ENCODE peak calls at places on chromosomes 3 and 15, in four cellular contexts. Y is Karpas-422, J is MM.1S, K is PC-3. T is an unnamed sample. For H3K9me2, the result is how much of the 10 kb centered on the place peaks cover.

GRCh38 chr3:31789429-31789828 is 191.6 kb downstream of the OSBPL10 start:
- DNase-seq in K (no peak), J (no peak), Y (no peak), T (no peak)

GRCh38 chr3:155495387-155495786 is 201.9 kb upstream of the STRIT1 start:
- DNase-seq in K (no peak), J (no peak), Y (no peak), T (no peak)

GRCh38 chr15:92343869-92344643 is 49.6 kb upstream of the ST8SIA2 start:
- DNase-seq in J (no peak), Y (no peak), K (no peak), T (peak)

GRCh38 chr3:146250449-146251382 is at the start of gene PLSCR4:
- DNase-seq in J (peak), K (peak), Y (no peak), T (peak)

GRCh38 chr15:80121546-80121945 is 31.3 kb upstream of the FAH start:
- DNase-seq in J (no peak), Y (peak), K (peak), T (no peak)

GRCh38 chr3:60841355-60841754 is 409.9 kb downstream of the FHIT start:
- DNase-seq in J (no peak), Y (no peak), K (peak), T (no peak)

GRCh38 chr3:176623751-176624150 is 573.5 kb downstream of the TBL1XR1 start:
- DNase-seq in J (no peak), Y (no peak), K (no peak), T (no peak)

GRCh38 chr3:60931452-60931851 is 319.8 kb downstream of the FHIT start:
- DNase-seq in Y (no peak), K (no peak), J (no peak), T (no peak)

GRCh38 chr3:1404270-1404669 is 311.4 kb downstream of the CNTN6 start:
- DNase-seq in Y (no peak), J (no peak), K (no peak), T (peak)

GRCh38 chr3:129593595-129594339 is 12.7 kb downstream of the PLXND1 start:
- DNase-seq in Y (no peak), J (peak), K (no peak), T (peak)

GRCh38 chr3:128486692-128487537 is 6.1 kb downstream of the GATA2 start:
- DNase-seq in Y (no peak), K (peak), J (no peak), T (peak)

GRCh38 chr15:92714457-92715401 is 59.2 kb upstream of the FAM174B start:
- DNase-seq in J (peak), Y (peak), K (peak), T (peak)

GRCh38 chr3:28673438-28673837 is 324.8 kb upstream of the AZI2 start:
- DNase-seq in Y (no peak), K (no peak), J (no peak), T (no peak)

GRCh38 chr15:31340047-31340446 is 13.4 kb downstream of the KLF13 start:
- DNase-seq in J (no peak), Y (no peak), K (no peak), T (no peak)

GRCh38 chr3:31968927-31969418 is 12.1 kb downstream of the OSBPL10 start:
- DNase-seq in Y (peak), J (no peak), K (peak), T (no peak)

GRCh38 chr15:74132681-74133070 is 2.3 kb downstream of the ISLR2 start:
- DNase-seq in J (no peak), Y (no peak), K (no peak), T (peak)

GRCh38 chr3:157436583-157437300 is at the start of gene PTX3:
- DNase-seq in Y (no peak), J (no peak), K (peak), T (peak)

GRCh38 chr3:158659454-158660237 is 12.8 kb downstream of the LXN start:
- DNase-seq in Y (peak), K (peak), J (peak), T (peak)

GRCh38 chr15:92393994-92394326 is 279 bp downstream of the ST8SIA2 start:
- DNase-seq in K (no peak), J (no peak), Y (no peak), T (peak)

GRCh38 chr3:177106184-177106583 is 91.1 kb downstream of the TBL1XR1 start:
- DNase-seq in Y (peak), K (no peak), J (no peak), T (no peak)

GRCh38 chr3:188947983-188948657 is 223.7 kb upstream of the TPRG1 start:
- DNase-seq in Y (no peak), J (no peak), K (peak), T (peak)

GRCh38 chr3:22971497-22971896 is 231.6 kb upstream of the UBE2E2 start:
- DNase-seq in K (no peak), Y (no peak), J (no peak), T (no peak)

GRCh38 chr3:31213869-31214486 is 318.7 kb upstream of the STT3B start:
- DNase-seq in Y (no peak), K (peak), J (peak), T (no peak)

GRCh38 chr15:41827290-41827879 is 507 bp upstream of the JMJD7 start:
- DNase-seq in K (no peak), J (no peak), Y (no peak), T (peak)

GRCh38 chr3:48695113-48695753 is 9.5 kb upstream of the NCKIPSD start:
- DNase-seq in J (no peak), K (no peak), Y (no peak), T (peak)

GRCh38 chr3:8324727-8325126 is 176.9 kb upstream of the LMCD1 start:
- DNase-seq in Y (peak), J (peak), K (peak), T (peak)

GRCh38 chr3:155581579-155581978 is 163.3 kb downstream of the PLCH1 start:
- DNase-seq in Y (no peak), K (no peak), J (peak), T (no peak)

GRCh38 chr3:151318313-151318712 is 1.7 kb upstream of the GPR87 start:
- DNase-seq in Y (no peak), J (no peak), K (peak), T (no peak)

GRCh38 chr3:151315136-151315535 is 1.5 kb downstream of the GPR87 start:
- DNase-seq in K (peak), Y (no peak), J (no peak), T (no peak)

GRCh38 chr3:151314593-151314992 is 2.0 kb downstream of the GPR87 start:
- DNase-seq in Y (no peak), K (no peak), J (no peak), T (no peak)

GRCh38 chr3:151315846-151316245 is 774 bp downstream of the GPR87 start:
- DNase-seq in J (no peak), K (peak), Y (no peak), T (no peak)

DNA sequence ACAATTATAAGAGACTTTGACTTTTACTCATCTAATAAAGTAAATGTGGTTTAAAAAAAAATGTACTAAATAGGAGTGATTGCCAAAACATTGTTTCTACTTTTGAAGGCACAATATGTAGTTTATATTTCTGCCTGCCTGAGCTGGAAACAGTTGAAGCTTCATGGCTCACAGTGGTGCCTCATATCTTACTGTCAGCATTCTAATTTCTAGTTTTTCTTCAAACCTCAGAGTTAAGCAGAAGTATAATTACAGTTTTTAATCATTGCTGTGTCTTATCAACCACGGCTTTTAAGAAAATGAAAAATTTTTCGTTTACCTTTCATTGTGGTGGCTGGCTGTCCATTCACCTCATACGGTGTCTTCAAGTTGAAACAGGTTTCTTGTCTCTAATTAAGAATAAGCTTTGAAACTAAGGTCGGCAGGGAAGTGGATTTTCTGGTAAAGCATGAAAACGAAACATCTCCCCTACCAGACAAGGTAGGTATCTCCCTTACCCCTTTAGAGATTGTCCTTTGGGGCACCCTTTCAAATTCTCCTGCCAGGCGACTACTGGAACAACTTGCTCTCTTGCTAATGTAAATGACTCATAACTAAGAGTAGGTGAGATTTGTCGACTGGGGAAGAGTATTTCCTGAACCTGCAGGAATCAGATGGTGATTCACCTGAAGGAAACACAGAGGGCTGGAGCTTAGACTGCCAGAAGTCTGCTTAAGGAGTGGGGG is at the start of gene GPR87:
- DNase-seq in Y (no peak), K (peak), J (no peak), T (peak)
- H3K9me2 ChIP-seq in Y (under half), K (under half), J (under half), T (under half)

GRCh38 chr3:153274521-153274920 is 112.5 kb downstream of the RAP2B start:
- DNase-seq in J (no peak), Y (no peak), K (no peak), T (no peak)

GRCh38 chr3:153273217-153273616 is 111.2 kb downstream of the RAP2B start:
- DNase-seq in K (no peak), Y (no peak), J (no peak), T (no peak)

GRCh38 chr3:153277029-153277428 is 115.0 kb downstream of the RAP2B start:
- DNase-seq in K (peak), J (no peak), Y (no peak), T (no peak)

GRCh38 chr3:153275514-153275913 is 113.5 kb downstream of the RAP2B start:
- DNase-seq in Y (no peak), J (no peak), K (no peak), T (no peak)

GRCh38 chr3:153273767-153274443 is 111.9 kb downstream of the RAP2B start:
- DNase-seq in J (no peak), Y (no peak), K (peak), T (no peak)
- H3K4me2 ChIP-seq in J (no peak), Y (no peak), K (no peak), T (no peak)

DNA sequence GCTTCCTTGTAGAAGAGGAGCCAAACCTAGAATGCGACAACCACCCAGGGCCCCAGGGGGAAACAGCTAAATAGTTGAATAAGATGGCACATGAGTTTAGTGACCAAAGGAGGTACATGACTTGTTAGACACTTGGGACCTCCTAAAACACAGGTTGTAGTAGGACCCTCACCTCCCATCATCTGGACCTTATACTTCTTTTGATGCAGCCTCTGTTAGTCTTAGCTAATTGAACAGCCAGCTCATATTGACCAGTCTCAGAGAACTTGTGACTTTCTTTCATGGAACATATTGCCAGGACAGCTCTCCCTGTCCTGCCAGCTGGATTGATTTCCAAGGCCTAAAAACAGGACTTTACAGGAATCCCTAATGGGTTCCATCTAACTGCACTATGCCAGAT is 45.0 kb downstream of the SPSB4 start:
- DNase-seq in Y (no peak), J (no peak), K (no peak), T (no peak)
- H3K9me2 ChIP-seq in Y (under half), J (under half), K (under half), T (under half)

GRCh38 chr3:64501298-64501906 is 186.4 kb downstream of the ADAMTS9 start:
- DNase-seq in K (no peak), Y (no peak), J (no peak), T (no peak)
- H3K4me2 ChIP-seq in K (no peak), Y (no peak), J (no peak), T (no peak)

GRCh38 chr15:48596841-48597240 is 48.7 kb downstream of the FBN1 start:
- DNase-seq in Y (no peak), J (no peak), K (no peak), T (no peak)

GRCh38 chr15:48592929-48593328 is 52.6 kb downstream of the FBN1 start:
- DNase-seq in Y (no peak), K (no peak), J (no peak), T (no peak)

GRCh38 chr15:48592221-48592731 is 53.2 kb downstream of the FBN1 start:
- DNase-seq in J (no peak), Y (no peak), K (no peak), T (no peak)

GRCh38 chr15:48595988-48596387 is 49.5 kb downstream of the FBN1 start:
- DNase-seq in J (no peak), K (no peak), Y (no peak), T (no peak)

GRCh38 chr15:48596415-48596814 is 49.1 kb downstream of the FBN1 start:
- DNase-seq in J (no peak), Y (no peak), K (no peak), T (no peak)
- H3K9me2 ChIP-seq in J (under half), Y (under half), K (under half), T (under half)

DNA sequence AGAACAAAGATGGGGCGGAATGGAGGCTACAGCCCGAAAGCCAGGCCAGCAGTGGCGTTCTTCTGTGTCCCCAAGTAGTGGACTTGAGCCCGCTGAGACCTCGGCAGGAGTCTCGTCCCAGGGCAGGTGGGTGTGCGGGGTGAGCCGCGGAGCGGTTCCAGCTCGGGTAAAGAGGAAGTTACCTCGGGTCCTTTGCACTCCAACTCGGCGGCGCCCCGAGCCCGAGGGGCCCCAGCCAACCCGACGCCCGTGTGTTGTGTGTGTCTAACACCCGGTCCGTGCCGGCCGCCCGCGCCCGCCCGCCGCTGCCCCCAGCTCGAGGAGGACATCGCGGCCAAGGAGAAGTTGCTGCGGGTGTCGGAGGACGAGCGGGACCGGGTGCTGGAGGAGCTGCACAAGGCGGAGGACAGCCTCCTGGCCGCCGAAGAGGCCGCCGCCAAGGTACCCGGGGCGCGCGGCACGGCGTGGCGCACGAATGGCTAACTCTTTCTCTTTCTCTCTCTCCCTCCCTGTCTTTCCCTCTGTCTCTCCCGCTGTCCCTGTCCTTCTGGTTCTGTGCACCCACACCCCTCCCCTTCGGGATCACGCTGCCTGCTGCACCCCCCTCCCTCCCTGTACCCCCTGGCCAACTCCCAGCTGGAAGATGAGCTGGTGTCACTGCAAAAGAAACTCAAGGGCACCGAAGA is 987 bp downstream of the TPM1 start:
- DNase-seq in K (no peak), J (no peak), Y (no peak), T (no peak)
- H3K4me2 ChIP-seq in K (peak), J (peak), Y (no peak), T (peak)

GRCh38 chr3:71372911-71373637 is 210.5 kb downstream of the FOXP1 start:
- DNase-seq in J (no peak), Y (peak), K (no peak), T (no peak)

GRCh38 chr3:71372369-71372768 is 211.2 kb downstream of the FOXP1 start:
- DNase-seq in K (no peak), J (no peak), Y (no peak), T (no peak)

GRCh38 chr3:71370467-71370866 is 213.1 kb downstream of the FOXP1 start:
- DNase-seq in Y (no peak), K (no peak), J (no peak), T (no peak)

GRCh38 chr3:71369733-71370391 is 213.7 kb downstream of the FOXP1 start:
- DNase-seq in J (no peak), Y (no peak), K (no peak), T (no peak)

DNA sequence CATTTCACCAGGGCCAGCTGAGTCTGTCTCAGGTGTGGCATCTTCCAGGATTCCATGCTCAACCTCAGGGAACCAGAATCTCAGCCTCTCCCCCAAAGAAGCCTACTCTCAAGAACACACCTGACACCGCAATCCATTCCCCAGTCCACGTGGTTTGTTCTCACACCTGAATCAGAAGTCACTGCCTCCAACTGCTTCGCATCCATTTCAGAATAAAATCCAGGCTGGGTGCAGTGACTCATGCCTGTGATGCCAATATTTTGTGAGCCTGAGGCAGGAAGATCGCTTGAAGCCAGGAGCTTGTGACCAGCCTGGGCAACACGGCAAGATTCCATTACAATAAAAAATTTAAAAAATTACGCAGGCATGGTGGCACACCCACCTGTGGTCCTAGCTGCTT is 212.2 kb downstream of the FOXP1 start:
- DNase-seq in K (peak), Y (no peak), J (no peak), T (no peak)
- H3K9me2 ChIP-seq in K (under half), Y (under half), J (under half), T (under half)

DNA sequence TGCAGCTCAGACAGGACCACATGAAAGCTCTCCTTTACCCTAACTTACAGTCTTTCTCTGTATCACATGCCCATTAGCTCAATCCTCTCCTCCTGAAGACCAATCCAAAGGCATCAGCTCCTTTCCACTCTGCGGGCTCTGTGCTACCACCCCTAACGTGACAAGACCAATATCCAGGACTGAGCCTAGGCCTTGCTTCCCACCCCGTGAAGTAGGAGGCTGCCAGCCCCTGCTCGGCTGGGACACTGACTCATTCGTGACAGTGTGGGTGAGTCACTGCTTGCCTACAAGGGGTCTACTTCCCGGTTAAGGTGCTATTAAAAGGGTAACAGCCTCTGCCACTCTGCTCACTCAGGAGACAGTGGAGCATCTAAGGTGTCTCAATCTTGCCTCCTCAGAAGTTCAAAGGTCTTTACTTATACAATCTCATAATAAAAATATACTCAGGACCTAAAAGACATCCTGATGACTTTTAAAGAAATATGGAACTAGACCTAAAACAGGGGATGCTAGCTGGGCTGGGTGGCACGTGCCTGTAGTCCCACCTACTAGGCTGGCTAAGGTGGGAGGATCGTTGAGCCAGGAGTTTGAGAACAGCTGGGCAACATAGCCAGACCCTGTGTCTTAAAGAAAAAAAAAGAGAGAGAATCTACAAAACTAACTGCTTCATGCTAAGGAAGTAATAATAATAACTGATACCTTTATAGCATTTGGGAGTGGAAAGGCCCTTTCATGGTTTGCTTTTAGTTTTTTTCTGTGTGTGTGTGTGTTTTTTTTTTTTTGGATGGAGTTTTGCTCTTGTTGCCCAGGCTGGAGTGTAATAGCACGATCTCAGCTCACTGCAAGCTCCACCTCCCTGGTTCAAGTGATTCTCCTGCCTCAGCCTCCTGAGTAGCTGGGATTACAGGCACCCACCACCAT is 55.0 kb downstream of the TMEM44 start:
- DNase-seq in J (no peak), Y (no peak), K (peak), T (no peak)
- H3K4me2 ChIP-seq in J (no peak), Y (no peak), K (peak), T (no peak)

DNA sequence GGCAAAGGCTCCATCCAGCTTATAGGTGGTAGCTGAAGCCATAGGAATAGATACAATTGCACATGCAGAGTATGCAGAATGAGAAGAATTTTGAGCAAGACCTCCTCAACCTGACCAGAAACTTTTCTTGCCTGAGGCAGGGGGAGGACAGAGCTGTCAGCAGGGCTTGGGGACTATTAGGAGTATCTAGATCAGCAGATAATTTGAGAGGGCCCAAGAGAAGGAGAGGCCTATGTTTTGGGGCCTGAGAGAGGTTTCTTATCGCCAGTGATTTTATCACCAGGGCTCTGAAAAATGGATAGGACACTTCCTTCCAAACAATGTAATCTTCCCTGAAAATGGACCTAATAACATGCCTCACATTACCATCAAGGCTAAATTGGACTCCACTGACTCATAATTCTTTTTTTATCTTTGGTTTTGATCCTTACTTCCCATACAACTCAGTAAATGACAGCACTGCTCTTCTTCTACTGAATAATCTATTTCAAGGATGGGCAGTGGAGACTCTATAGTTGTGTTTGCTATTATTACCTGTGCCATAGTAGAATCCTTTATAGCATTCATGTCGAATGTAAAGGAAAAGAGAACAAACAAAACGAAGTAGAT is 15.8 kb upstream of the RAMAC start:
- DNase-seq in K (no peak), J (no peak), Y (no peak), T (no peak)
- H3K9me2 ChIP-seq in K (under half), J (under half), Y (under half), T (under half)